ENCODE peak calls at places on chromosomes 3 and 15, in six cellular contexts. One of them, this sample, is unnamed. For H3K9me3, the result is how much of the 10 kb centered on the place peaks cover.

GRCh38 chr3:71510485-71510884 is 73.0 kb downstream of the FOXP1 start:
- DNase-seq in effector memory CD4-positive, alpha-beta T cell: no peak
- DNase-seq in OCI-LY7: peak
- DNase-seq in heart left ventricle: no peak
- DNase-seq in K562: no peak
- DNase-seq in GM23248: peak
- DNase-seq in this sample: peak

GRCh38 chr3:32340639-32341365 is 50.9 kb upstream of the CMTM7 start:
- DNase-seq in heart left ventricle: no peak
- DNase-seq in GM23248: peak
- DNase-seq in effector memory CD4-positive, alpha-beta T cell: no peak
- DNase-seq in K562: no peak
- DNase-seq in OCI-LY7: peak
- DNase-seq in this sample: no peak

GRCh38 chr3:122058294-122058693 is 3.1 kb downstream of the CD86 start:
- DNase-seq in heart left ventricle: no peak
- DNase-seq in K562: no peak
- DNase-seq in GM23248: no peak
- DNase-seq in effector memory CD4-positive, alpha-beta T cell: no peak
- DNase-seq in OCI-LY7: no peak
- DNase-seq in this sample: no peak

GRCh38 chr3:119329551-119329950 is 35.4 kb downstream of the ARHGAP31 start:
- DNase-seq in OCI-LY7: no peak
- DNase-seq in effector memory CD4-positive, alpha-beta T cell: no peak
- DNase-seq in GM23248: no peak
- DNase-seq in heart left ventricle: no peak
- DNase-seq in K562: no peak
- DNase-seq in this sample: no peak

GRCh38 chr3:63967675-63968611 is 55.4 kb downstream of the PSMD6 start:
- DNase-seq in K562: peak
- DNase-seq in OCI-LY7: no peak
- DNase-seq in heart left ventricle: peak
- DNase-seq in effector memory CD4-positive, alpha-beta T cell: peak
- DNase-seq in GM23248: peak
- DNase-seq in this sample: no peak

GRCh38 chr3:6680119-6680806 is 180.7 kb upstream of the GRM7 start:
- DNase-seq in GM23248: no peak
- DNase-seq in heart left ventricle: no peak
- DNase-seq in effector memory CD4-positive, alpha-beta T cell: no peak
- DNase-seq in K562: no peak
- DNase-seq in OCI-LY7: peak
- DNase-seq in this sample: no peak

GRCh38 chr3:32256206-32256605 is 17.7 kb downstream of the CMTM8 start:
- DNase-seq in effector memory CD4-positive, alpha-beta T cell: no peak
- DNase-seq in K562: no peak
- DNase-seq in OCI-LY7: no peak
- DNase-seq in GM23248: no peak
- DNase-seq in heart left ventricle: no peak
- DNase-seq in this sample: no peak

GRCh38 chr3:16402451-16402850 is 111.0 kb downstream of the RFTN1 start:
- DNase-seq in heart left ventricle: no peak
- DNase-seq in OCI-LY7: no peak
- DNase-seq in GM23248: peak
- DNase-seq in K562: no peak
- DNase-seq in effector memory CD4-positive, alpha-beta T cell: no peak
- DNase-seq in this sample: no peak

GRCh38 chr15:77029166-77030041 is 34.5 kb downstream of the PSTPIP1 start:
- DNase-seq in K562: no peak
- DNase-seq in OCI-LY7: no peak
- DNase-seq in heart left ventricle: peak
- DNase-seq in GM23248: no peak
- DNase-seq in effector memory CD4-positive, alpha-beta T cell: no peak
- DNase-seq in this sample: no peak

GRCh38 chr3:64278631-64279030 is 53.4 kb upstream of the PRICKLE2 start:
- DNase-seq in heart left ventricle: no peak
- DNase-seq in OCI-LY7: no peak
- DNase-seq in effector memory CD4-positive, alpha-beta T cell: no peak
- DNase-seq in K562: no peak
- DNase-seq in GM23248: no peak
- DNase-seq in this sample: no peak

GRCh38 chr15:74955796-74956647 is 550 bp downstream of the RPP25 start:
- DNase-seq in effector memory CD4-positive, alpha-beta T cell: peak
- DNase-seq in GM23248: peak
- DNase-seq in K562: peak
- DNase-seq in heart left ventricle: peak
- DNase-seq in OCI-LY7: peak
- DNase-seq in this sample: peak

GRCh38 chr15:59699810-59700431 is 10.8 kb upstream of the BNIP2 start:
- DNase-seq in heart left ventricle: no peak
- DNase-seq in GM23248: peak
- DNase-seq in OCI-LY7: no peak
- DNase-seq in effector memory CD4-positive, alpha-beta T cell: no peak
- DNase-seq in K562: no peak
- DNase-seq in this sample: no peak

GRCh38 chr3:124422805-124423204 is 307.4 kb upstream of the UMPS start:
- DNase-seq in effector memory CD4-positive, alpha-beta T cell: no peak
- DNase-seq in OCI-LY7: no peak
- DNase-seq in GM23248: no peak
- DNase-seq in K562: no peak
- DNase-seq in heart left ventricle: no peak
- DNase-seq in this sample: no peak

GRCh38 chr3:194300392-194300758 is 50.8 kb downstream of the CPN2 start:
- DNase-seq in heart left ventricle: peak
- DNase-seq in effector memory CD4-positive, alpha-beta T cell: no peak
- DNase-seq in GM23248: peak
- DNase-seq in K562: no peak
- DNase-seq in OCI-LY7: no peak
- DNase-seq in this sample: peak

GRCh38 chr3:19149388-19149787 is 1.1 kb downstream of the KCNH8 start:
- DNase-seq in K562: no peak
- DNase-seq in GM23248: peak
- DNase-seq in OCI-LY7: peak
- DNase-seq in effector memory CD4-positive, alpha-beta T cell: no peak
- DNase-seq in heart left ventricle: no peak
- DNase-seq in this sample: peak

GRCh38 chr15:54594115-54594514 is 602.6 kb downstream of the RSL24D1 start:
- DNase-seq in K562: no peak
- DNase-seq in GM23248: no peak
- DNase-seq in effector memory CD4-positive, alpha-beta T cell: no peak
- DNase-seq in heart left ventricle: no peak
- DNase-seq in OCI-LY7: no peak
- DNase-seq in this sample: no peak

GRCh38 chr3:160435747-160436146 is 13.8 kb downstream of the TRIM59 start:
- DNase-seq in K562: no peak
- DNase-seq in effector memory CD4-positive, alpha-beta T cell: no peak
- DNase-seq in heart left ventricle: no peak
- DNase-seq in GM23248: no peak
- DNase-seq in OCI-LY7: no peak
- DNase-seq in this sample: no peak

GRCh38 chr3:79041621-79042020 is 726.2 kb downstream of the ROBO1 start:
- DNase-seq in K562: no peak
- DNase-seq in heart left ventricle: no peak
- DNase-seq in GM23248: no peak
- DNase-seq in OCI-LY7: no peak
- DNase-seq in effector memory CD4-positive, alpha-beta T cell: no peak
- DNase-seq in this sample: no peak

GRCh38 chr15:70164910-70165791 is 67.4 kb upstream of the TLE3 start:
- DNase-seq in effector memory CD4-positive, alpha-beta T cell: no peak
- DNase-seq in K562: no peak
- DNase-seq in OCI-LY7: no peak
- DNase-seq in heart left ventricle: peak
- DNase-seq in GM23248: no peak
- DNase-seq in this sample: no peak

GRCh38 chr15:61318276-61318675 is 89.2 kb upstream of the RORA start:
- DNase-seq in effector memory CD4-positive, alpha-beta T cell: no peak
- DNase-seq in K562: no peak
- DNase-seq in OCI-LY7: no peak
- DNase-seq in heart left ventricle: no peak
- DNase-seq in GM23248: no peak
- DNase-seq in this sample: no peak

GRCh38 chr3:159761377-159761776 is 227.3 kb upstream of the IL12A start:
- DNase-seq in OCI-LY7: no peak
- DNase-seq in K562: no peak
- DNase-seq in effector memory CD4-positive, alpha-beta T cell: no peak
- DNase-seq in GM23248: peak
- DNase-seq in heart left ventricle: peak
- DNase-seq in this sample: peak

GRCh38 chr15:83283813-83284562 is 476 bp downstream of the BNC1 start:
- DNase-seq in OCI-LY7: no peak
- DNase-seq in GM23248: peak
- DNase-seq in heart left ventricle: peak
- DNase-seq in K562: no peak
- DNase-seq in effector memory CD4-positive, alpha-beta T cell: no peak
- DNase-seq in this sample: peak

GRCh38 chr3:61646360-61646759 is 85.0 kb downstream of the PTPRG start:
- DNase-seq in OCI-LY7: no peak
- DNase-seq in K562: no peak
- DNase-seq in effector memory CD4-positive, alpha-beta T cell: no peak
- DNase-seq in heart left ventricle: no peak
- DNase-seq in GM23248: no peak
- DNase-seq in this sample: no peak

GRCh38 chr3:31701286-31701685 is 168.6 kb downstream of the STT3B start:
- DNase-seq in K562: no peak
- DNase-seq in heart left ventricle: no peak
- DNase-seq in GM23248: no peak
- DNase-seq in OCI-LY7: no peak
- DNase-seq in effector memory CD4-positive, alpha-beta T cell: no peak
- DNase-seq in this sample: no peak

GRCh38 chr3:73964818-73965217 is 340.1 kb upstream of the PDZRN3 start:
- DNase-seq in OCI-LY7: no peak
- DNase-seq in K562: no peak
- DNase-seq in heart left ventricle: no peak
- DNase-seq in GM23248: no peak
- DNase-seq in effector memory CD4-positive, alpha-beta T cell: no peak
- DNase-seq in this sample: no peak
- H3K4me3 ChIP-seq in OCI-LY7: no peak
- H3K4me3 ChIP-seq in K562: no peak
- H3K4me3 ChIP-seq in heart left ventricle: no peak
- H3K4me3 ChIP-seq in GM23248: no peak
- H3K4me3 ChIP-seq in effector memory CD4-positive, alpha-beta T cell: no peak
- H3K4me3 ChIP-seq in this sample: no peak

GRCh38 chr3:38036906-38037305 is 2.1 kb upstream of the DLEC1 start:
- DNase-seq in effector memory CD4-positive, alpha-beta T cell: no peak
- DNase-seq in K562: no peak
- DNase-seq in heart left ventricle: no peak
- DNase-seq in OCI-LY7: no peak
- DNase-seq in GM23248: no peak
- DNase-seq in this sample: no peak

GRCh38 chr3:38038447-38038911 is 529 bp upstream of the DLEC1 start:
- DNase-seq in heart left ventricle: no peak
- DNase-seq in K562: no peak
- DNase-seq in OCI-LY7: no peak
- DNase-seq in effector memory CD4-positive, alpha-beta T cell: peak
- DNase-seq in GM23248: no peak
- DNase-seq in this sample: no peak

GRCh38 chr3:38039101-38039898 is at the start of gene DLEC1:
- DNase-seq in heart left ventricle: peak
- DNase-seq in GM23248: no peak
- DNase-seq in K562: no peak
- DNase-seq in effector memory CD4-positive, alpha-beta T cell: peak
- DNase-seq in OCI-LY7: peak
- DNase-seq in this sample: no peak

GRCh38 chr3:38039899-38040261 is 872 bp downstream of the DLEC1 start:
- DNase-seq in K562: peak
- DNase-seq in heart left ventricle: peak
- DNase-seq in OCI-LY7: peak
- DNase-seq in effector memory CD4-positive, alpha-beta T cell: peak
- DNase-seq in GM23248: peak
- DNase-seq in this sample: peak

DNA sequence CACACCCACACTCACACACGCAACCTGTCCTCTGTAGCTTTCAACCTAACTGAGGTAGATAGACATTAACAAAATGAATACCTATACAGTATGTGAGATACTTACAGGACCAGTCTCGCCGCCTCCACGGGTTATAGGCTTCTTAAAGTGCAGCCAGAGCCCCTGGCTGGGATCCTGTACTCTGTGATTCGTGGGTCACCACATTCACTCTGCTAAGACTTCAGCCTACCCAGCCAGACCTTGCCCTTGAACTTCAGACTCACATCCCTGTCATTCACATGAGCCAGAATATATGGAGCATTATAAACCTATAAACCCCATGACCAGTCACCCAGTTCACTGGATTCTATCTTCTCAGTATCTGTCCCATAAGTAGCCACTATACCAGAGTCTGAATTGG is 1.4 kb downstream of the DLEC1 start:
- DNase-seq in heart left ventricle: no peak
- DNase-seq in OCI-LY7: no peak
- DNase-seq in K562: no peak
- DNase-seq in effector memory CD4-positive, alpha-beta T cell: no peak
- DNase-seq in GM23248: no peak
- DNase-seq in this sample: no peak
- H3K9me3 ChIP-seq in heart left ventricle: under half
- H3K9me3 ChIP-seq in OCI-LY7: under half
- H3K9me3 ChIP-seq in K562: under half
- H3K9me3 ChIP-seq in effector memory CD4-positive, alpha-beta T cell: under half
- H3K9me3 ChIP-seq in GM23248: under half
- H3K9me3 ChIP-seq in this sample: under half

GRCh38 chr3:116348216-116348615 is 97.1 kb downstream of the LSAMP start:
- DNase-seq in GM23248: no peak
- DNase-seq in heart left ventricle: no peak
- DNase-seq in effector memory CD4-positive, alpha-beta T cell: no peak
- DNase-seq in K562: no peak
- DNase-seq in OCI-LY7: no peak
- DNase-seq in this sample: no peak

GRCh38 chr3:116356056-116356455 is 89.2 kb downstream of the LSAMP start:
- DNase-seq in GM23248: no peak
- DNase-seq in K562: no peak
- DNase-seq in heart left ventricle: no peak
- DNase-seq in effector memory CD4-positive, alpha-beta T cell: no peak
- DNase-seq in OCI-LY7: no peak
- DNase-seq in this sample: no peak

GRCh38 chr3:116350119-116350733 is 95.1 kb downstream of the LSAMP start:
- DNase-seq in effector memory CD4-positive, alpha-beta T cell: no peak
- DNase-seq in heart left ventricle: no peak
- DNase-seq in K562: no peak
- DNase-seq in GM23248: no peak
- DNase-seq in OCI-LY7: no peak
- DNase-seq in this sample: no peak
- H3K4me3 ChIP-seq in effector memory CD4-positive, alpha-beta T cell: no peak
- H3K4me3 ChIP-seq in heart left ventricle: no peak
- H3K4me3 ChIP-seq in K562: no peak
- H3K4me3 ChIP-seq in GM23248: no peak
- H3K4me3 ChIP-seq in OCI-LY7: no peak
- H3K4me3 ChIP-seq in this sample: no peak

GRCh38 chr3:147410126-147410517 is 957 bp downstream of the ZIC1 start:
- DNase-seq in K562: no peak
- DNase-seq in GM23248: peak
- DNase-seq in effector memory CD4-positive, alpha-beta T cell: no peak
- DNase-seq in heart left ventricle: no peak
- DNase-seq in OCI-LY7: no peak
- DNase-seq in this sample: no peak
- H3K9me3 ChIP-seq in K562: under half
- H3K9me3 ChIP-seq in GM23248: under half
- H3K9me3 ChIP-seq in effector memory CD4-positive, alpha-beta T cell: under half
- H3K9me3 ChIP-seq in heart left ventricle: under half
- H3K9me3 ChIP-seq in OCI-LY7: under half
- H3K9me3 ChIP-seq in this sample: under half

GRCh38 chr15:58062983-58063382 is 2.5 kb downstream of the ALDH1A2 start:
- DNase-seq in GM23248: no peak
- DNase-seq in heart left ventricle: no peak
- DNase-seq in OCI-LY7: no peak
- DNase-seq in K562: no peak
- DNase-seq in effector memory CD4-positive, alpha-beta T cell: no peak
- DNase-seq in this sample: no peak
- H3K4me3 ChIP-seq in GM23248: no peak
- H3K4me3 ChIP-seq in heart left ventricle: peak
- H3K4me3 ChIP-seq in OCI-LY7: no peak
- H3K4me3 ChIP-seq in K562: peak
- H3K4me3 ChIP-seq in effector memory CD4-positive, alpha-beta T cell: no peak
- H3K4me3 ChIP-seq in this sample: no peak

GRCh38 chr15:20358066-20358780 is 183.4 kb downstream of the GOLGA6L6 start:
- DNase-seq in effector memory CD4-positive, alpha-beta T cell: no peak
- DNase-seq in OCI-LY7: no peak
- DNase-seq in heart left ventricle: no peak
- DNase-seq in GM23248: no peak
- DNase-seq in K562: peak
- DNase-seq in this sample: no peak
- H3K9me3 ChIP-seq in effector memory CD4-positive, alpha-beta T cell: under half
- H3K9me3 ChIP-seq in OCI-LY7: under half
- H3K9me3 ChIP-seq in heart left ventricle: under half
- H3K9me3 ChIP-seq in GM23248: under half
- H3K9me3 ChIP-seq in K562: under half
- H3K9me3 ChIP-seq in this sample: under half